ENCODE peak calls at places on chromosome 5, in seven cellular contexts. G is stomach, U is left ventricle myocardium inferior, X is HepG2, C is breast epithelium, O is heart right ventricle, A is fibroblast of lung. P is an unnamed sample.

GRCh38 chr5:6359534-6359933 is 18.8 kb downstream of the MED10 start:
- DNase-seq in C (no peak), X (no peak), G (no peak), O (no peak), A (no peak), U (no peak), P (no peak)

GRCh38 chr5:82164957-82165698 is 113.0 kb downstream of the RPS23 start:
- DNase-seq in X (no peak), A (peak), U (peak), C (no peak), G (no peak), O (no peak), P (no peak)

GRCh38 chr5:176789873-176790615 is 20.3 kb upstream of the UNC5A start:
- DNase-seq in O (no peak), G (no peak), U (no peak), A (no peak), C (no peak), X (no peak), P (no peak)

GRCh38 chr5:123186762-123187161 is 97.7 kb downstream of the PRDM6 start:
- DNase-seq in C (no peak), O (no peak), X (no peak), G (no peak), A (no peak), U (no peak), P (no peak)

GRCh38 chr5:95779611-95780010 is 42.9 kb downstream of the GLRX start:
- DNase-seq in O (no peak), X (no peak), G (no peak), A (peak), U (no peak), C (no peak), P (no peak)

GRCh38 chr5:42403236-42403635 is 20.0 kb upstream of the GHR start:
- DNase-seq in G (no peak), O (no peak), X (no peak), A (no peak), U (no peak), C (no peak), P (no peak)

GRCh38 chr5:174281855-174282254 is 236.3 kb downstream of the NSG2 start:
- DNase-seq in U (no peak), G (no peak), A (no peak), C (no peak), X (no peak), O (no peak), P (no peak)

GRCh38 chr5:56055859-56056258 is 61.1 kb upstream of the IL6ST start:
- DNase-seq in O (no peak), G (no peak), A (no peak), C (no peak), U (no peak), X (no peak), P (no peak)

GRCh38 chr5:65482280-65482726 is 583 bp upstream of the ADAMTS6 start:
- DNase-seq in C (no peak), A (peak), G (no peak), U (no peak), O (no peak), X (no peak), P (no peak)

GRCh38 chr5:36728697-36729543 is 122.5 kb downstream of the SLC1A3 start:
- DNase-seq in U (no peak), G (no peak), A (peak), X (peak), C (no peak), O (no peak), P (no peak)

GRCh38 chr5:169576181-169576598 is 7.4 kb upstream of the SPDL1 start:
- DNase-seq in U (no peak), O (no peak), A (peak), C (no peak), G (no peak), X (no peak), P (no peak)

GRCh38 chr5:129963359-129963758 is 59.1 kb downstream of the CHSY3 start:
- DNase-seq in C (no peak), A (peak), G (no peak), U (no peak), X (no peak), O (no peak), P (no peak)

GRCh38 chr5:168472329-168472728 is 13.9 kb upstream of the RARS1 start:
- DNase-seq in C (peak), G (no peak), O (no peak), U (no peak), A (peak), X (no peak), P (no peak)

GRCh38 chr5:23466401-23466886 is 41.0 kb upstream of the PRDM9 start:
- DNase-seq in C (no peak), A (peak), O (no peak), G (no peak), U (no peak), X (peak), P (no peak)

GRCh38 chr5:178286226-178287090 is 53.9 kb upstream of the PHYKPL start:
- DNase-seq in C (no peak), G (no peak), X (no peak), O (no peak), A (no peak), U (no peak), P (no peak)

GRCh38 chr5:78235289-78235688 is 59.2 kb downstream of the AP3B1 start:
- DNase-seq in O (no peak), X (no peak), U (no peak), G (no peak), A (peak), C (no peak), P (no peak)

GRCh38 chr5:146291421-146292074 is 47.1 kb upstream of the POU4F3 start:
- DNase-seq in C (no peak), O (no peak), A (peak), G (no peak), U (no peak), X (peak), P (no peak)

DNA sequence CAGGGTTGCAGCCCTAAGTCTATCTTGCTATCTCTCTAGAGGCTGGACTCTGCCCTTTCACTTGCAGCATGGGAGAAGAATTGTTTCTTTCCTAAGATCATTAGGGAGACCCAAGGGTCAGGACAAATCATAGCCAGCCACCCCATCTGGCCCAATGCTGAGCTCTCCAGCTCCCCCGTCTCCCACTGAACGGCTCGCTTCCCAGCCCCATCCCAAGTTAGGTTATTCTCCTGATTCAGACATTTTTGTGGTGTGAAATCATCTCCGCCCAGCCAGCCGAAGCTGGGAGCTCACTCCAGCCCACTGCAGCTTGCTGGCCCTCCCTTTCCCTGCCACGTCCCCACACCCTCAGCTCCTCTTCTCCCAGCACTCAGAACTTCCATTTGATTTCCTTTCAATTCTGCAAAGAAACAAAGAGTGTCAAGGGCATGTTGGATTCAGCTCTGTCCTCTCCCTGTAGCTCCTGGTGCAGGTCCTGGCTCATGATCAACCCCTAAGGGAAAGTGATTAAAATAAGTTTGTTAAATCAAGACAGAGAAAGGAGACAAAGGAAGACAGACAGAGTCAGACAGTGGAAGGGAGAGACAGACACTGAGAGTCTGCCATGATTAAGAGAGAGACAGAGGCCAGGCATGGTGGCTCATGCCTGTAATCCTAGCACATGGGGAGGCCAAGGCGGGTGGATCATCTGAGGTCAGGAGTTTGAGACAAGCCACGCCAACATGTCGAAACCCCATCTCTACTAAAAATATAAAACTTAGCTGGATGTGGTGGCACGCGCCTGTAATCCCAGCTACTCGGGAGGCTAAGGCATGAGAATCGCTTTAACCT is 12.6 kb upstream of the SPARC start:
- DNase-seq in U (peak), X (peak), A (peak), C (peak), O (peak), G (peak), P (no peak)
- H3K27ac ChIP-seq in U (peak), X (no peak), A (peak), C (peak), O (peak), G (peak), P (no peak)

GRCh38 chr5:139788294-139788875 is 7.2 kb upstream of the PSD2 start:
- DNase-seq in U (peak), O (peak), G (no peak), C (peak), A (no peak), X (no peak), P (peak)
- H3K27ac ChIP-seq in U (peak), O (peak), G (no peak), C (peak), A (no peak), X (no peak), P (peak)

GRCh38 chr5:172756764-172757393 is 14.1 kb downstream of the DUSP1 start:
- DNase-seq in A (no peak), X (no peak), G (no peak), O (no peak), U (no peak), C (no peak), P (no peak)
- H3K27ac ChIP-seq in A (no peak), X (no peak), G (no peak), O (no peak), U (no peak), C (no peak), P (no peak)

GRCh38 chr5:139764250-139764791 is 31.3 kb upstream of the PSD2 start:
- DNase-seq in O (no peak), U (no peak), G (no peak), C (no peak), X (no peak), A (no peak), P (peak)

GRCh38 chr5:139762624-139763170 is 32.9 kb upstream of the PSD2 start:
- DNase-seq in G (no peak), O (no peak), A (no peak), C (no peak), U (no peak), X (no peak), P (no peak)

GRCh38 chr5:139765409-139766217 is 30.0 kb upstream of the PSD2 start:
- DNase-seq in U (peak), G (peak), C (peak), A (peak), O (peak), X (peak), P (peak)

GRCh38 chr5:139763584-139764249 is 31.9 kb upstream of the PSD2 start:
- DNase-seq in C (no peak), U (no peak), O (no peak), X (no peak), A (no peak), G (no peak), P (no peak)

DNA sequence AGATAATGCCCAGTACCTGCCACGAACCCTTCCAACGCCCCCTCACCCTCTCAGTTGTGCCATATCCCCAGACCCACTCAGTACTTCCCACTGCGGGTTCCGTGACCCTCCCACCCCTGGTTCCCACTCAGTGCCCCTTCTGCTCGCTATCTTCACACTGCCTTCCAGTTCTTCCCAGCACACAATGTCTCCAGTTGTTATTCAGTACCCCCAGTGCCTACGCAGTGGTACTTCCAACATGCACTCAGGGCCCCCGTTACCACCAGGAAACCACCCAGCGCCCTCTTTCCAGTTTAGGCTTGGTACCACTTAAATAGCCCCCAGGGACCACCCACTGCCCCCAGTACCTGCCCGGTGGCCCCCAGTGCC is 30.6 kb upstream of the PSD2 start:
- DNase-seq in C (no peak), O (no peak), X (no peak), G (no peak), A (no peak), U (no peak), P (no peak)
- H3K27ac ChIP-seq in C (no peak), O (no peak), X (no peak), G (no peak), A (no peak), U (no peak), P (peak)

GRCh38 chr5:57106661-57107060 is 67.2 kb upstream of the GPBP1 start:
- DNase-seq in O (no peak), A (no peak), G (no peak), X (no peak), U (no peak), C (no peak), P (no peak)

GRCh38 chr5:57097526-57097925 is 76.3 kb upstream of the GPBP1 start:
- DNase-seq in U (no peak), G (no peak), X (no peak), O (no peak), C (no peak), A (no peak), P (no peak)

GRCh38 chr5:57102189-57102904 is 71.5 kb upstream of the GPBP1 start:
- DNase-seq in G (no peak), C (no peak), A (no peak), O (no peak), U (no peak), X (peak), P (no peak)

GRCh38 chr5:57103317-57103907 is 70.4 kb upstream of the GPBP1 start:
- DNase-seq in X (peak), U (no peak), G (no peak), O (no peak), C (no peak), A (no peak), P (no peak)

GRCh38 chr5:57102905-57103255 is 71.0 kb upstream of the GPBP1 start:
- DNase-seq in A (no peak), O (no peak), G (no peak), U (no peak), X (peak), C (no peak), P (no peak)
- H3K27ac ChIP-seq in A (no peak), O (no peak), G (no peak), U (no peak), X (peak), C (no peak), P (no peak)

DNA sequence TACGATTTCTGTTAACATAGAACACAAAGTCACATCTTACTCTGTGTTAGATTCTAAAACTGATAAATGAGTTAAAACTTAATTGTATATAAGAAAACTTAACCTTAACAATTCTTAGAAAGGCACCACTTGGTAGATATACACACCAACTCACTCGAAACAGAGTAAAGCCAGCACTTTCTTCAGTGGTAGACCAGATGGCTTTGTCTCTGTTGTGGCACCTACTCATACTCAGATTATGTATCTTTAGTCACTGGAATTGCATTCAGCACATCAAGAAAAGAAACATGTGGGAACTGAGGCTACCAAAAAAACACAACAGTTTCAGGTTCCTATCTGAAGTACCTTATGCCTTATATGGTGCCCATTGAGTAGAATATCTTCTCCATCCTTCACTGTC is 192.5 kb downstream of the ZNF608 start:
- DNase-seq in C (no peak), O (no peak), U (no peak), A (no peak), G (no peak), X (no peak), P (no peak)
- H3K27ac ChIP-seq in C (no peak), O (no peak), U (no peak), A (no peak), G (no peak), X (no peak), P (no peak)

DNA sequence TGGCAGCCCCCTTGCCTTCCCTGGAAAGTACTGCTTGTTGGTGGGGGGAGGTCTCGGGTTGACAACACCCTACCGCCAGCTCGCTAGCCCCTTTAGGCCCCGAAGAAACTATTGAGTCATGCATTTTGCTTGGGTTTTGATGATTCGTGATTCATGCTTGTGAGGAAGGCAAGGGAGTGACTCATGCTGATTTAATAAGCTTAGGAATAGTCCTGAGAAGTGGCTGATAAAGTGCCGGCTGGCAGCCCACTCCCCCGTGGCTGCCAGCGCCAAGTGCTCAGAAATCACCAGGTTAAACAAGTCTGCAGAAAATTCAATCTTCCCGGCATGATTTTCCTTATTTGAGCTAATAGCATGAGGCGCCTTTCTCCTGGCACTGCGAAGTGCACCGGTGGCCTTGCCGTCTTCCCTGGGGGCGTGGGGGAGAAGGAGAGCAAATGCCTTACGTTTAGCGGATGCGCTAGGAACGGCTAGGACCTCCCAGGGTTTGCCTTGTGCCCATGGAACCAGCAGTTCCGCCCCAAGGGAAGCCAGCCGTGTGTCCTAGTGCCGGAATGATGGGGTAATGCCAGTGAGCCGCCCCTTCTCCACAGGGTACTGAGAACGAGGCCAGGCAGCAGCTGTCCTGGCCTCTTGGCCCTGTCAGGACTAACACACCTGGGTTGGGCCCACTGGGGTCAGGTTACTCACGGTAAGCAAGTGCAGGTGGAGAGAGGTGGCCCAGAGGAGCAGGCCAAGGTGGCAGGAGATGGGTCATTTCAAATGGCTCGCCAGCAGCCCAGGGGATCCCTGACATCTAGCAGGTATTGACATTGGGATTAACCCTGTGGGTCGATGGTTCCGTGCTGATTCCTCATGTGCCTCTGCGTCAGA is 151.9 kb downstream of the MACROH2A1 start:
- DNase-seq in G (peak), O (no peak), A (peak), X (no peak), U (no peak), C (peak), P (no peak)
- H3K27ac ChIP-seq in G (peak), O (no peak), A (peak), X (no peak), U (no peak), C (no peak), P (no peak)